ENCODE peak calls at places on chromosomes 3 and 15, in four cellular contexts. One of them, this sample, is unnamed.

GRCh38 chr3:173395073-173395411 is 2.5 kb upstream of the NLGN1 start:
- DNase-seq in hypothalamus: no peak
- DNase-seq in iris pigment epithelial cell: no peak
- DNase-seq in T-helper 1 cell: no peak
- DNase-seq in this sample: no peak

GRCh38 chr15:96347181-96348111 is 16.9 kb downstream of the NR2F2 start:
- DNase-seq in hypothalamus: no peak
- DNase-seq in iris pigment epithelial cell: peak
- DNase-seq in T-helper 1 cell: no peak
- DNase-seq in this sample: no peak

GRCh38 chr3:122298239-122298638 is 26.8 kb upstream of the CSTA start:
- DNase-seq in hypothalamus: no peak
- DNase-seq in iris pigment epithelial cell: no peak
- DNase-seq in T-helper 1 cell: no peak
- DNase-seq in this sample: no peak

GRCh38 chr3:29440321-29441019 is 159.6 kb downstream of the RBMS3 start:
- DNase-seq in hypothalamus: no peak
- DNase-seq in iris pigment epithelial cell: no peak
- DNase-seq in T-helper 1 cell: no peak
- DNase-seq in this sample: no peak

GRCh38 chr3:107412376-107412775 is 35.1 kb downstream of the CCDC54 start:
- DNase-seq in hypothalamus: no peak
- DNase-seq in iris pigment epithelial cell: peak
- DNase-seq in T-helper 1 cell: no peak
- DNase-seq in this sample: no peak

GRCh38 chr15:45162771-45163507 is 24.8 kb downstream of the SHF start:
- DNase-seq in hypothalamus: peak
- DNase-seq in iris pigment epithelial cell: peak
- DNase-seq in T-helper 1 cell: peak
- DNase-seq in this sample: peak

GRCh38 chr3:13021141-13021933 is 51.9 kb downstream of the IQSEC1 start:
- DNase-seq in hypothalamus: no peak
- DNase-seq in iris pigment epithelial cell: no peak
- DNase-seq in T-helper 1 cell: no peak
- DNase-seq in this sample: no peak

GRCh38 chr15:45795487-45796069 is 160.7 kb downstream of the SQOR start:
- DNase-seq in hypothalamus: no peak
- DNase-seq in iris pigment epithelial cell: peak
- DNase-seq in T-helper 1 cell: no peak
- DNase-seq in this sample: no peak

GRCh38 chr3:58492385-58492970 is 582 bp downstream of the KCTD6 start:
- DNase-seq in hypothalamus: no peak
- DNase-seq in iris pigment epithelial cell: no peak
- DNase-seq in T-helper 1 cell: peak
- DNase-seq in this sample: peak

GRCh38 chr3:156471431-156471830 is 83.5 kb downstream of the SSR3 start:
- DNase-seq in hypothalamus: no peak
- DNase-seq in iris pigment epithelial cell: no peak
- DNase-seq in T-helper 1 cell: no peak
- DNase-seq in this sample: no peak

GRCh38 chr3:169764164-169764452 is 752 bp downstream of the TERC start:
- DNase-seq in hypothalamus: no peak
- DNase-seq in iris pigment epithelial cell: peak
- DNase-seq in T-helper 1 cell: no peak
- DNase-seq in this sample: no peak

GRCh38 chr3:160928183-160928718 is 172.2 kb downstream of the PPM1L start:
- DNase-seq in hypothalamus: no peak
- DNase-seq in iris pigment epithelial cell: no peak
- DNase-seq in T-helper 1 cell: no peak
- DNase-seq in this sample: no peak

GRCh38 chr3:194369522-194370279 is at the start of gene LRRC15:
- DNase-seq in hypothalamus: no peak
- DNase-seq in iris pigment epithelial cell: peak
- DNase-seq in T-helper 1 cell: no peak
- DNase-seq in this sample: no peak

GRCh38 chr3:53252105-53252946 is 3.5 kb downstream of the TKT start:
- DNase-seq in hypothalamus: no peak
- DNase-seq in iris pigment epithelial cell: peak
- DNase-seq in T-helper 1 cell: no peak
- DNase-seq in this sample: no peak

GRCh38 chr15:62445244-62445643 is 280.2 kb upstream of the C2CD4B start:
- DNase-seq in hypothalamus: no peak
- DNase-seq in iris pigment epithelial cell: peak
- DNase-seq in T-helper 1 cell: no peak
- DNase-seq in this sample: no peak

GRCh38 chr15:29570931-29571727 is 251.1 kb downstream of the TJP1 start:
- DNase-seq in hypothalamus: no peak
- DNase-seq in iris pigment epithelial cell: peak
- DNase-seq in T-helper 1 cell: no peak
- DNase-seq in this sample: no peak

GRCh38 chr3:169260296-169260695 is 403.2 kb downstream of the MECOM start:
- DNase-seq in hypothalamus: no peak
- DNase-seq in iris pigment epithelial cell: no peak
- DNase-seq in T-helper 1 cell: no peak
- DNase-seq in this sample: no peak

GRCh38 chr3:151171145-151171544 is 31.9 kb downstream of the GPR171 start:
- DNase-seq in hypothalamus: no peak
- DNase-seq in iris pigment epithelial cell: peak
- DNase-seq in T-helper 1 cell: no peak
- DNase-seq in this sample: no peak

GRCh38 chr15:100892013-100892355 is 12.4 kb downstream of the ALDH1A3 start:
- DNase-seq in hypothalamus: no peak
- DNase-seq in iris pigment epithelial cell: no peak
- DNase-seq in T-helper 1 cell: no peak
- DNase-seq in this sample: no peak

GRCh38 chr3:194158942-194159439 is 23.0 kb downstream of the HES1 start:
- DNase-seq in hypothalamus: no peak
- DNase-seq in iris pigment epithelial cell: no peak
- DNase-seq in T-helper 1 cell: no peak
- DNase-seq in this sample: no peak

GRCh38 chr15:77901921-77902750 is 175.4 kb downstream of the TBC1D2B start:
- DNase-seq in hypothalamus: no peak
- DNase-seq in iris pigment epithelial cell: no peak
- DNase-seq in T-helper 1 cell: no peak
- DNase-seq in this sample: no peak

GRCh38 chr3:197958346-197958745 is 1.7 kb upstream of the LMLN start:
- DNase-seq in hypothalamus: no peak
- DNase-seq in iris pigment epithelial cell: no peak
- DNase-seq in T-helper 1 cell: no peak
- DNase-seq in this sample: no peak

GRCh38 chr3:124656531-124656930 is 73.7 kb upstream of the UMPS start:
- DNase-seq in hypothalamus: no peak
- DNase-seq in iris pigment epithelial cell: no peak
- DNase-seq in T-helper 1 cell: no peak
- DNase-seq in this sample: no peak

GRCh38 chr3:50261505-50261904 is 7.4 kb upstream of the SEMA3B start:
- DNase-seq in hypothalamus: no peak
- DNase-seq in iris pigment epithelial cell: no peak
- DNase-seq in T-helper 1 cell: no peak
- DNase-seq in this sample: no peak

This sample was measured in CD4-positive, alpha-beta T cell.